ENCODE peak calls at places on chromosomes 4 and X, in five cellular contexts. B, V, P, F and S are unnamed samples.

GRCh38 chrX:84248226-84248625 is 60.2 kb upstream of the RPS6KA6 start:
- DNase-seq in P (no peak), F (no peak), B (no peak), V (no peak), S (no peak)

GRCh38 chr4:4344915-4345527 is 41.9 kb upstream of the NSG1 start:
- DNase-seq in P (peak), F (no peak), B (no peak), V (no peak), S (no peak)

GRCh38 chr4:37719021-37719420 is 32.8 kb upstream of the RELL1 start:
- DNase-seq in P (no peak), B (no peak), F (no peak), V (no peak), S (no peak)

GRCh38 chr4:39614487-39615162 is 24.0 kb downstream of the SMIM14 start:
- DNase-seq in V (no peak), F (no peak), B (no peak), P (no peak), S (no peak)

GRCh38 chr4:8303081-8303480 is 33.5 kb downstream of the HTRA3 start:
- DNase-seq in P (no peak), B (no peak), F (peak), V (no peak), S (no peak)

GRCh38 chr4:105145913-105146285 is 777 bp upstream of the TET2 start:
- DNase-seq in B (no peak), V (no peak), P (no peak), F (peak), S (no peak)

GRCh38 chr4:162056947-162057346 is 106.9 kb downstream of the FSTL5 start:
- DNase-seq in P (no peak), V (no peak), B (no peak), F (no peak), S (no peak)

GRCh38 chr4:6516281-6516680 is 43.9 kb upstream of the PPP2R2C start:
- DNase-seq in F (no peak), V (no peak), B (no peak), P (no peak), S (no peak)

GRCh38 chr4:39085891-39086290 is 23.9 kb downstream of the KLHL5 start:
- DNase-seq in P (no peak), V (peak), F (no peak), B (no peak), S (no peak)

GRCh38 chr4:142091691-142092182 is 455.4 kb downstream of the IL15 start:
- DNase-seq in F (no peak), P (no peak), B (no peak), V (no peak), S (no peak)

GRCh38 chrX:63613531-63614028 is 171.4 kb downstream of the ARHGEF9 start:
- DNase-seq in V (no peak), P (no peak), B (no peak), F (no peak), S (no peak)

GRCh38 chr4:15234101-15234500 is 193.7 kb upstream of the C1QTNF7 start:
- DNase-seq in V (no peak), B (no peak), P (no peak), F (no peak), S (no peak)

GRCh38 chr4:35725131-35725530 is 519.2 kb downstream of the ARAP2 start:
- DNase-seq in F (no peak), V (no peak), B (no peak), P (no peak), S (no peak)

GRCh38 chr4:47085661-47086060 is 54.3 kb downstream of the GABRB1 start:
- DNase-seq in B (no peak), P (no peak), F (no peak), V (no peak), S (no peak)

GRCh38 chrX:51608071-51608470 is 10.6 kb downstream of the CENPVL3 start:
- DNase-seq in F (no peak), B (no peak), P (no peak), V (no peak), S (no peak)

GRCh38 chr4:1290165-1290977 is 680 bp downstream of the MAEA start:
- DNase-seq in P (no peak), F (no peak), V (peak), B (no peak), S (no peak)

GRCh38 chrX:128816919-128817318 is 706.4 kb downstream of the SMARCA1 start:
- DNase-seq in F (no peak), V (peak), B (no peak), P (no peak), S (no peak)

GRCh38 chr4:180960758-180961401 is 1282.3 kb upstream of the TENM3 start:
- DNase-seq in P (no peak), F (no peak), V (no peak), B (no peak), S (no peak)

GRCh38 chr4:137519406-137519805 is 12.9 kb downstream of the PCDH18 start:
- DNase-seq in F (no peak), V (no peak), P (no peak), B (no peak), S (no peak)

GRCh38 chr4:175127314-175127713 is 209.2 kb downstream of the ADAM29 start:
- DNase-seq in F (no peak), V (no peak), P (no peak), B (no peak), S (no peak)

GRCh38 chr4:26069218-26069617 is 155.2 kb downstream of the SMIM20 start:
- DNase-seq in P (no peak), F (peak), V (peak), B (no peak), S (no peak)

GRCh38 chr4:51906167-51906647 is 63.3 kb downstream of the DCUN1D4 start:
- DNase-seq in V (no peak), B (no peak), P (peak), F (no peak), S (no peak)

GRCh38 chrX:40146471-40147398 is 49.0 kb upstream of the BCOR start:
- DNase-seq in B (no peak), V (no peak), F (peak), P (no peak), S (no peak)

GRCh38 chr4:98565646-98566403 is 92.6 kb downstream of the TSPAN5 start:
- DNase-seq in B (no peak), F (no peak), P (no peak), V (no peak), S (no peak)

GRCh38 chr4:186472948-186473347 is 82.4 kb downstream of the MTNR1A start:
- DNase-seq in V (no peak), F (no peak), P (no peak), B (no peak), S (no peak)

GRCh38 chrX:40107291-40108083 is 9.7 kb upstream of the BCOR start:
- DNase-seq in V (no peak), B (no peak), P (no peak), F (peak), S (no peak)

GRCh38 chr4:184255917-184256642 is 38.4 kb upstream of the ENPP6 start:
- DNase-seq in V (no peak), P (no peak), B (no peak), F (peak), S (no peak)

GRCh38 chr4:184261246-184261645 is 43.6 kb upstream of the ENPP6 start:
- DNase-seq in F (no peak), B (no peak), P (no peak), V (no peak), S (no peak)

GRCh38 chr4:184259866-184260265 is 42.2 kb upstream of the ENPP6 start:
- DNase-seq in V (no peak), F (peak), B (no peak), P (no peak), S (no peak)

GRCh38 chr4:184255361-184255760 is 37.7 kb upstream of the ENPP6 start:
- DNase-seq in B (no peak), P (no peak), F (no peak), V (no peak), S (no peak)

DNA sequence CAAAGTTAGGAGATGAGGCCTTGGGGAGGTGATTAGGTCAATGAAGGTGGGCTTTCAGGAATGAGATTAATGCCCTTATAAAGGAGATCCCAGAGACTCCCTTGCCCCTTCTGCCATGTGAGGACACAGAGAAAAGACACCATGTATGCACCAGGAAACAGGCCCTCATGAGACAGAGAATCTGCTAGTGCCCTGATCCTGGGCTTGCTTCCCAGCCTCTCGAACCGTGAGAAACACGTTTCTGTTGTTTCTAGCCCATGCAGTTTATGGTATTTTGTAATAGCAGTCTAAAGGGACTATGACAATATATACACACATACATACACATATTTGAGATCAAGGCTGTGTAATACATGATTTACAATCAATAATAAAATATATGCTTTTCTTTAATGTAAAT is 41.4 kb upstream of the ENPP6 start:
- DNase-seq in P (no peak), F (peak), V (no peak), B (no peak), S (no peak)
- TF ChIP-seq TAF1 in P (no peak), F (no peak), V (no peak), B (no peak), S (no peak)

DNA sequence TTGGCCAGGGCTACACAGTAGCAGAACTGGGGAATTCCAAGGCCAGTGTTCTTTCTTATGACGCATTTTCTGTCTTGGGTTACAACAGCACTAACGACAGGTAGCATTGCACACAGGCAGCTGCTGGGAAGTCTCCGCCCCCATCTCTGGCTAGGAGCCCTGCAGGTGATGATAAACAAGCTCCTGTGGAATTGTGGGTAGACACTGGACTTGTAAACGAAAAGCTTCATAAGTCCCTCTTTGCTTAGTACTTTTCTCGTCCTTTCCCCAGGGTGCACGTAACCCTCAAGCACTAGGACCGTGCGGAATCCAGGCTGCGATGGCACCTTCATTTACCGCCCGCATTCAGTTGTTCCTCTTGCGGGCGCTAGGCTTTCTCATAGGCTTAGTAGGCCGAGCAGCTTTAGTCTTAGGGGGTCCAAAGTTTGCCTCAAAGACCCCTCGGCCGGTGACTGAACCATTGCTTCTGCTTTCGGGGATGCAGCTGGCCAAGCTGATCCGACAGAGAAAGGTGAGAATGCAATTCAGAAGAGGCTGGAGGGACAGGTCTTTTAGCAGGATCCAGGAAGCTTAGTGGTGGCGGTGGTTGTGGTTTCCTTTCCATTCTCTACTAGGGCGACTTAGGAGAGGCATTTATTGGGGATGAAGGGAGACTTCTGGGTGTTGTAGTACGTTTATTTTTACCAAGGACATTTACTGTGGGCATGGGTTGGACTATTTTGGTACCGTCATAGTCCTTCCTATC is at the start of gene FAAH2:
- DNase-seq in V (peak), P (peak), F (peak), B (peak), S (peak)
- TF ChIP-seq POLR2A in V (no peak), P (no peak), F (peak), B (no peak), S (no peak)

GRCh38 chrX:139201924-139202323 is 328.6 kb upstream of the F9 start:
- DNase-seq in V (no peak), P (no peak), B (no peak), F (no peak), S (no peak)
- TF ChIP-seq TAF1 in V (no peak), P (no peak), B (no peak), F (no peak), S (no peak)

DNA sequence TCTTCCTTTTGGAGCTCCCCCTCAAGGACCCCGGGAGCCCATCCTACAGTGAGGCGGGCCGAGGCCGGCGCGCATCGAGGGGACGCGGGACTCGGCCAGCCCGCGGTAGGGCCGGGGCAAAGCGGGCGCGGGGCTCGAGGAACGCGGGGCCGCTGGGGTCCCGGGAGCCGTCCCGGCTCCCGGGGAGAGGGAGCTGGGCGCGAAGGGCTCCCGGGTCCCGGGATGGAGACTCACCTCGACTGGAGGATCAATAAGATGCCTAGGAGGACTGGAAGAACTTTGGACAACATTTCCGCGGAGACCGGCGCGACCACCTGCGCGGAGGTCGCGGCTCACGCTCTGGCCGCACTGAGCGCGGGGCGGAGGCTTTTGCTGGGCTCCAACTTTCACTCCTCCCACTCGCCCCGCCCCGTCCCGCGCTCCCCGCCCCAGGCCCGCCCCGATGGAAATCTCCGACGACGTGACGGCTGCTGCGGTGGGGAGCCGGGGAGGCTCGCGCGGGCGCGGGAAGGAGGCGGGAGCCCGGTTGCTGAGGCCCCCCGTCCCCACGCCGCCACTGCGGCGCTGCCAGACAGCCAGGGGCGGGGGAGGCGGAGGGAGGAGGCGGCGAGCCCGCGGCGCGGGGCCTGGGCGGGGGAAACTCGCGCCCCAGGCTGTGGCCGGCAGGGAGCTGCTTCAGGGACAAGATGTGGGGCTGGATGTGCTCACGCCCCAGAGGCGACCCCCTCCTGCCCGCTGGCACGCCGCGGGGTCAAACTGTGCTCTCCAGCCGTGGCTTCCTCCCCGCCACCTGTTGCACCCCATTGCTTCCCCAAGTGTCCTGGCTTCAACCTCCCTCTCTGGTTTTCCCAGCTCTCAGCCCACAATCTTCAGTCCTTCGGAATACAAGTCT is at the start of gene GABRE:
- DNase-seq in B (no peak), F (peak), P (no peak), V (peak), S (no peak)
- TF ChIP-seq POLR2A in B (no peak), F (no peak), P (no peak), V (peak), S (no peak)

GRCh38 chrX:44973420-44973932 is 100.5 kb downstream of the KDM6A start:
- DNase-seq in V (no peak), F (no peak), P (no peak), B (no peak), S (no peak)

GRCh38 chrX:44971674-44972073 is 98.7 kb downstream of the KDM6A start:
- DNase-seq in V (no peak), P (no peak), F (no peak), B (no peak), S (no peak)

GRCh38 chrX:44972132-44972531 is 99.1 kb downstream of the KDM6A start:
- DNase-seq in V (no peak), B (no peak), P (no peak), F (no peak), S (no peak)

GRCh38 chrX:44975666-44976263 is 102.8 kb downstream of the KDM6A start:
- DNase-seq in P (no peak), F (no peak), V (peak), B (no peak), S (no peak)

GRCh38 chrX:44974462-44974861 is 101.5 kb downstream of the KDM6A start:
- DNase-seq in P (no peak), F (no peak), V (no peak), B (no peak), S (no peak)
- TF ChIP-seq TAF1 in P (no peak), F (no peak), V (no peak), B (no peak), S (no peak)